ENCODE peak calls at places on chromosomes 4 and X, in five cellular contexts. V is CD8-positive, alpha-beta T cell; C is DMS79 treated with DMSO at 0.1 percent for 48 hours; E is activated CD8-positive, alpha-beta memory T cell treated with anti-CD3 and anti-CD28 coated beads, Interleukin-2, amount 50 U/mL, for 4 hours; G is AG04450. S is an unnamed sample.

GRCh38 chr4:88059781-88060180 is 52.3 kb downstream of the PKD2 start:
- DNase-seq in E (no peak), V (no peak), G (no peak), C (no peak), S (no peak)

GRCh38 chr4:140653718-140654515 is 85.2 kb upstream of the UCP1 start:
- DNase-seq in V (no peak), G (no peak), C (no peak), E (no peak), S (no peak)

GRCh38 chrX:138858438-138858837 is 146.9 kb upstream of the FGF13 start:
- DNase-seq in E (no peak), G (peak), V (no peak), C (no peak), S (no peak)

GRCh38 chrX:143854006-143854405 is 29.9 kb upstream of the UBE2NL start:
- DNase-seq in C (no peak), G (no peak), E (no peak), V (no peak), S (no peak)

GRCh38 chr4:154618708-154619315 is 6.4 kb upstream of the FGG start:
- DNase-seq in E (peak), G (peak), C (no peak), V (peak), S (no peak)

GRCh38 chr4:40916880-40917279 is 167.1 kb downstream of the NSUN7 start:
- DNase-seq in V (peak), C (no peak), E (peak), G (no peak), S (no peak)

GRCh38 chr4:4308800-4309441 is 18.9 kb downstream of the ZBTB49 start:
- DNase-seq in V (no peak), G (no peak), E (no peak), C (no peak), S (no peak)

GRCh38 chrX:15854080-15854655 is 445 bp downstream of the AP1S2 start:
- DNase-seq in C (no peak), G (no peak), E (peak), V (peak), S (no peak)

GRCh38 chr4:38902695-38903094 is 35.1 kb downstream of the FAM114A1 start:
- DNase-seq in G (no peak), C (no peak), E (no peak), V (no peak), S (no peak)

GRCh38 chr4:184397516-184398163 is 76.7 kb downstream of the IRF2 start:
- DNase-seq in E (no peak), V (no peak), G (no peak), C (no peak), S (no peak)

GRCh38 chr4:141912831-141913230 is 276.4 kb downstream of the IL15 start:
- DNase-seq in V (no peak), G (no peak), C (no peak), E (no peak), S (no peak)

GRCh38 chr4:85147481-85148076 is 181.1 kb upstream of the WDFY3 start:
- DNase-seq in V (no peak), E (no peak), C (peak), G (peak), S (peak)

GRCh38 chrX:6227445-6227820 is 1.2 kb downstream of the NLGN4X start:
- DNase-seq in V (no peak), G (no peak), E (no peak), C (no peak), S (no peak)

GRCh38 chr4:88341227-88342192 is 37.1 kb upstream of the HERC6 start:
- DNase-seq in C (peak), V (no peak), G (peak), E (no peak), S (peak)

GRCh38 chr4:125314676-125315570 is at the start of gene FAT4:
- DNase-seq in G (peak), V (peak), E (no peak), C (no peak), S (no peak)

GRCh38 chrX:140440891-140441290 is 64.0 kb downstream of the SOX3 start:
- DNase-seq in V (no peak), C (no peak), G (no peak), E (no peak), S (no peak)

GRCh38 chr4:94889961-94890360 is 132.2 kb downstream of the BMPR1B start:
- DNase-seq in E (no peak), C (no peak), G (peak), V (no peak), S (no peak)

GRCh38 chr4:100881283-100881682 is 363.5 kb upstream of the EMCN start:
- DNase-seq in V (no peak), C (no peak), E (no peak), G (no peak), S (no peak)

S was measured in NCI-H187 treated with DMSO at 0.1 percent for 48 hours.